ENCODE peak calls at places on chromosomes 5 and 9, in five cellular contexts. One of them, this sample, is unnamed.

GRCh38 chr9:137423001-137423809 is at the start of the genes EXD3 and NOXA1:
- DNase-seq in kidney: peak; percentile 98
- DNase-seq in PC-3: peak; percentile 91
- DNase-seq in heart right ventricle: peak; percentile 97
- DNase-seq in ovary: peak; percentile 97
- DNase-seq in this sample: peak; percentile 93

GRCh38 chr5:68139601-68140441 is 75.7 kb upstream of the PIK3R1 start:
- DNase-seq in kidney: no peak
- DNase-seq in PC-3: no peak
- DNase-seq in heart right ventricle: no peak
- DNase-seq in ovary: no peak
- DNase-seq in this sample: no peak

GRCh38 chr5:140821375-140822280 is at the start of gene PCDHA5:
- DNase-seq in kidney: peak; percentile 66
- DNase-seq in PC-3: peak; percentile 83
- DNase-seq in heart right ventricle: no peak
- DNase-seq in ovary: peak; percentile 44
- DNase-seq in this sample: no peak

GRCh38 chr9:87545858-87546257 is 48.2 kb downstream of the DAPK1 start:
- DNase-seq in kidney: no peak
- DNase-seq in PC-3: no peak
- DNase-seq in heart right ventricle: no peak
- DNase-seq in ovary: no peak
- DNase-seq in this sample: no peak

GRCh38 chr9:84254972-84255371 is 85.6 kb downstream of the SLC28A3 start:
- DNase-seq in kidney: no peak
- DNase-seq in PC-3: peak; percentile 57
- DNase-seq in heart right ventricle: peak; percentile 28
- DNase-seq in ovary: no peak
- DNase-seq in this sample: peak; percentile 39

GRCh38 chr5:84724181-84724580 is 339.5 kb upstream of the EDIL3 start:
- DNase-seq in kidney: no peak
- DNase-seq in PC-3: no peak
- DNase-seq in heart right ventricle: no peak
- DNase-seq in ovary: no peak
- DNase-seq in this sample: no peak

GRCh38 chr9:36092509-36093215 is 43.9 kb upstream of the GLIPR2 start:
- DNase-seq in kidney: no peak
- DNase-seq in PC-3: no peak
- DNase-seq in heart right ventricle: no peak
- DNase-seq in ovary: no peak
- DNase-seq in this sample: no peak

GRCh38 chr9:136849960-136850865 is 1.0 kb downstream of the PHPT1 start:
- DNase-seq in kidney: peak; percentile 83
- DNase-seq in PC-3: no peak
- DNase-seq in heart right ventricle: peak; percentile 35
- DNase-seq in ovary: no peak
- DNase-seq in this sample: no peak

GRCh38 chr5:133661389-133661788 is 49.0 kb upstream of the FSTL4 start:
- DNase-seq in kidney: no peak
- DNase-seq in PC-3: no peak
- DNase-seq in heart right ventricle: no peak
- DNase-seq in ovary: no peak
- DNase-seq in this sample: no peak

GRCh38 chr5:173873296-173873922 is 14.7 kb upstream of the CPEB4 start:
- DNase-seq in kidney: no peak
- DNase-seq in PC-3: no peak
- DNase-seq in heart right ventricle: no peak
- DNase-seq in ovary: no peak
- DNase-seq in this sample: no peak

GRCh38 chr5:176364765-176365662 is at the start of gene ARL10:
- DNase-seq in kidney: no peak
- DNase-seq in PC-3: no peak
- DNase-seq in heart right ventricle: peak; percentile 57
- DNase-seq in ovary: peak; percentile 63
- DNase-seq in this sample: peak; percentile 48

GRCh38 chr5:172556262-172556661 is 84.8 kb upstream of the NEURL1B start:
- DNase-seq in kidney: no peak
- DNase-seq in PC-3: no peak
- DNase-seq in heart right ventricle: no peak
- DNase-seq in ovary: peak; percentile 40
- DNase-seq in this sample: peak; percentile 13

GRCh38 chr9:135103931-135104639 is 16.6 kb downstream of the OLFM1 start:
- DNase-seq in kidney: peak; percentile 63
- DNase-seq in PC-3: no peak
- DNase-seq in heart right ventricle: no peak
- DNase-seq in ovary: no peak
- DNase-seq in this sample: no peak

GRCh38 chr9:110131499-110131898 is 76.5 kb downstream of the C9orf152 start:
- DNase-seq in kidney: no peak
- DNase-seq in PC-3: peak; percentile 66
- DNase-seq in heart right ventricle: no peak
- DNase-seq in ovary: no peak
- DNase-seq in this sample: no peak

GRCh38 chr5:72314571-72315172 is 5.4 kb downstream of the MRPS27 start:
- DNase-seq in kidney: no peak
- DNase-seq in PC-3: peak; percentile 60
- DNase-seq in heart right ventricle: no peak
- DNase-seq in ovary: no peak
- DNase-seq in this sample: no peak

GRCh38 chr5:171107650-171108049 is 201.4 kb upstream of the TLX3 start:
- DNase-seq in kidney: no peak
- DNase-seq in PC-3: no peak
- DNase-seq in heart right ventricle: no peak
- DNase-seq in ovary: no peak
- DNase-seq in this sample: no peak

GRCh38 chr5:73673161-73673591 is 47.2 kb downstream of the ARHGEF28 start:
- DNase-seq in kidney: no peak
- DNase-seq in PC-3: peak; percentile 66
- DNase-seq in heart right ventricle: no peak
- DNase-seq in ovary: no peak
- DNase-seq in this sample: no peak

GRCh38 chr9:123679330-123679987 is 250.5 kb downstream of the DENND1A start:
- DNase-seq in kidney: no peak
- DNase-seq in PC-3: no peak
- DNase-seq in heart right ventricle: no peak
- DNase-seq in ovary: no peak
- DNase-seq in this sample: no peak

GRCh38 chr9:27499481-27499880 is 24.6 kb upstream of the IFNK start:
- DNase-seq in kidney: no peak
- DNase-seq in PC-3: peak; percentile 74
- DNase-seq in heart right ventricle: no peak
- DNase-seq in ovary: no peak
- DNase-seq in this sample: no peak

GRCh38 chr5:16666861-16667481 is 50.2 kb upstream of the RETREG1 start:
- DNase-seq in kidney: peak; percentile 76
- DNase-seq in PC-3: peak; percentile 50
- DNase-seq in heart right ventricle: peak; percentile 58
- DNase-seq in ovary: no peak
- DNase-seq in this sample: peak; percentile 66

GRCh38 chr5:172834570-172835245 is 657 bp downstream of the ERGIC1 start:
- DNase-seq in kidney: peak; percentile 81
- DNase-seq in PC-3: no peak
- DNase-seq in heart right ventricle: no peak
- DNase-seq in ovary: no peak
- DNase-seq in this sample: no peak

GRCh38 chr9:96651626-96652025 is 3.5 kb downstream of the PRXL2C start:
- DNase-seq in kidney: no peak
- DNase-seq in PC-3: peak; percentile 61
- DNase-seq in heart right ventricle: no peak
- DNase-seq in ovary: no peak
- DNase-seq in this sample: no peak

GRCh38 chr5:154136141-154136540 is 54.4 kb upstream of the GALNT10 start:
- DNase-seq in kidney: no peak
- DNase-seq in PC-3: peak; percentile 11
- DNase-seq in heart right ventricle: no peak
- DNase-seq in ovary: no peak
- DNase-seq in this sample: no peak

GRCh38 chr9:114051281-114051680 is 26.8 kb downstream of the AMBP start:
- DNase-seq in kidney: no peak
- DNase-seq in PC-3: no peak
- DNase-seq in heart right ventricle: no peak
- DNase-seq in ovary: peak; percentile 17
- DNase-seq in this sample: no peak

GRCh38 chr5:155728146-155728856 is 598.7 kb upstream of the SGCD start:
- DNase-seq in kidney: peak; percentile 78
- DNase-seq in PC-3: no peak
- DNase-seq in heart right ventricle: peak; percentile 68
- DNase-seq in ovary: peak; percentile 81
- DNase-seq in this sample: peak; percentile 69

GRCh38 chr5:57171818-57172465 is 1.9 kb upstream of the GPBP1 start:
- DNase-seq in kidney: no peak
- DNase-seq in PC-3: peak; percentile 46
- DNase-seq in heart right ventricle: no peak
- DNase-seq in ovary: peak; percentile 42
- DNase-seq in this sample: no peak

GRCh38 chr5:180849827-180850226 is 11.2 kb downstream of the ZFP62 start:
- DNase-seq in kidney: no peak
- DNase-seq in PC-3: no peak
- DNase-seq in heart right ventricle: no peak
- DNase-seq in ovary: no peak
- DNase-seq in this sample: no peak

GRCh38 chr5:137072376-137073174 is 426.6 kb downstream of the SPOCK1 start:
- DNase-seq in kidney: no peak
- DNase-seq in PC-3: no peak
- DNase-seq in heart right ventricle: no peak
- DNase-seq in ovary: no peak
- DNase-seq in this sample: no peak

GRCh38 chr5:65290677-65291076 is 191.0 kb downstream of the ADAMTS6 start:
- DNase-seq in kidney: no peak
- DNase-seq in PC-3: no peak
- DNase-seq in heart right ventricle: no peak
- DNase-seq in ovary: no peak
- DNase-seq in this sample: no peak

GRCh38 chr9:87816041-87816440 is 66.6 kb upstream of the SPATA31E1 start:
- DNase-seq in kidney: no peak
- DNase-seq in PC-3: no peak
- DNase-seq in heart right ventricle: no peak
- DNase-seq in ovary: no peak
- DNase-seq in this sample: no peak

GRCh38 chr9:91285729-91286353 is 75.9 kb downstream of the AUH start:
- DNase-seq in kidney: no peak
- DNase-seq in PC-3: peak; percentile 61
- DNase-seq in heart right ventricle: no peak
- DNase-seq in ovary: no peak
- DNase-seq in this sample: no peak
- H3K27ac ChIP-seq in kidney: no peak overlapping the region
- H3K27ac ChIP-seq in PC-3: peak overlapping the region; percentile 42
- H3K27ac ChIP-seq in heart right ventricle: peak overlapping the region; percentile 10
- H3K27ac ChIP-seq in ovary: no peak overlapping the region
- H3K27ac ChIP-seq in this sample: no peak overlapping the region

DNA sequence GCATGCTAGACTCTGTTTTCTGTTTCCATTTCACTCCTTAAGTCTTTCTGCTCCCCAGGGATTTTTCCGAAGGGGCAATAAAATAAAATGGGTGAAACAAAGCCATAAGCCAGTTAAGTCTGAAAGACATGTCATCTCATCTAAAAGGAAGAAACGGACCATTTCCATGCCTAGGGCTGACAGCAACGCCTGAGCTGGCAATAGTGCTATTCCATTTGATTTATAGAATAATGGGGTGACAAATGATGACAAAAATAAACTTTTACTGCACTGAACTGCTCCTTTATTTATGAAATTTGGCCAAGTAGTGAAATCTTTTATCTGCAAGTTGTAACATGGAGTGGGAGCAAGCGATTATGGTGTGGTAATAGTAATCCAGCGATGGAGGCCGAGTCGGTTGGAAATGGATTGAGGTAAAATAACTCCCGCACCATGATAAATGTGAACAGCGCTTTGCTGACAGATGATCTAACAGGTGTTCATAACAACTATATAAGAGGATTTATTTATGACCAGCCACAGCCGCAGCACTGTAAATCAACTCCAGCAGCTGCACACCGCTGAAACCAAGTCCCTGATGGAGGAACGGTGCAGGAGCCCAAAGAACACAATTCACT is 219.8 kb upstream of the TBCA start:
- DNase-seq in kidney: no peak
- DNase-seq in PC-3: no peak
- DNase-seq in heart right ventricle: no peak
- DNase-seq in ovary: no peak
- DNase-seq in this sample: no peak
- H3K27ac ChIP-seq in kidney: no peak overlapping the region
- H3K27ac ChIP-seq in PC-3: no peak overlapping the region
- H3K27ac ChIP-seq in heart right ventricle: no peak overlapping the region
- H3K27ac ChIP-seq in ovary: no peak overlapping the region
- H3K27ac ChIP-seq in this sample: no peak overlapping the region

GRCh38 chr9:116546711-116547581 is 140.2 kb upstream of the TRIM32 start:
- DNase-seq in kidney: no peak
- DNase-seq in PC-3: no peak
- DNase-seq in heart right ventricle: no peak
- DNase-seq in ovary: no peak
- DNase-seq in this sample: no peak

GRCh38 chr9:116550728-116551436 is 136.2 kb upstream of the TRIM32 start:
- DNase-seq in kidney: no peak
- DNase-seq in PC-3: no peak
- DNase-seq in heart right ventricle: no peak
- DNase-seq in ovary: no peak
- DNase-seq in this sample: no peak

GRCh38 chr9:116549786-116550660 is 137.1 kb upstream of the TRIM32 start:
- DNase-seq in kidney: no peak
- DNase-seq in PC-3: no peak
- DNase-seq in heart right ventricle: no peak
- DNase-seq in ovary: no peak
- DNase-seq in this sample: no peak

GRCh38 chr9:116547729-116548426 is 139.2 kb upstream of the TRIM32 start:
- DNase-seq in kidney: no peak
- DNase-seq in PC-3: no peak
- DNase-seq in heart right ventricle: no peak
- DNase-seq in ovary: no peak
- DNase-seq in this sample: no peak

GRCh38 chr9:116549061-116549664 is 137.9 kb upstream of the TRIM32 start:
- DNase-seq in kidney: peak; percentile 89
- DNase-seq in PC-3: peak; percentile 80
- DNase-seq in heart right ventricle: peak; percentile 73
- DNase-seq in ovary: peak; percentile 81
- DNase-seq in this sample: peak; percentile 78
- H3K27ac ChIP-seq in kidney: peak overlapping the region; percentile 6
- H3K27ac ChIP-seq in PC-3: no peak overlapping the region
- H3K27ac ChIP-seq in heart right ventricle: peak overlapping the region; percentile 24
- H3K27ac ChIP-seq in ovary: no peak overlapping the region
- H3K27ac ChIP-seq in this sample: peak overlapping the region; percentile 69

DNA sequence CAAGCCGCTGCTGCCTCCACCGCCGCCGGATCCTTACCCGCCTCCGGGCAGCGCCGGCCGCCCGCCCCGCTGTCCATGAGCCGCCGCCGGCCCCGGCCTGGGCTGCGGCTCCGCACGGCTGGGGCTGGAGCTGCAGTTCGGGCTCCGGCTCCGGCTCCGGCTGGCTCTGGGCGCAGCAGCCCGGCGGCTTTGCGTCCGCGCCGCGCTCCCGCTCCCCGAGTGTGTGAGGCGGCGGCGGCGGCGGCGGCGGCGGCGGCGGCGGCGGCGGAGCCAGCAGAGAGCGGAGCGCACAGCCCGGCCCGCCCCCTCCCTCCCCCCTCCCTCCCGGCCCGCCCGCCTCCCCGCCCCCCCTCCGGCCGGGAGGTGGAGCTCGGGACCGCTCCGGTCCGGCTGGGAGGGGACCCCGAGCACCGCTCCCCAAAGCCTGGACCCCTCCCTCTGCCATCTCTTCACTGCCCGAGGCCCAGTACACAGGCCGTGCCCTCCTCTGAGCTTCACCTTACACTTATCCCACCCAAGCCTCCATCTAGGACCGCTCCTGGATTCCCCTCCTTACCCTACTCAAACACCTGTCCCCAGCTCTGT is at the start of gene PCDH1:
- DNase-seq in kidney: peak; percentile 84
- DNase-seq in PC-3: peak; percentile 43
- DNase-seq in heart right ventricle: peak; percentile 55
- DNase-seq in ovary: peak; percentile 59
- DNase-seq in this sample: peak; percentile 53
- H3K27ac ChIP-seq in kidney: peak within 1 kb of the TSS; percentile 97
- H3K27ac ChIP-seq in PC-3: peak within 1 kb of the TSS; percentile 37
- H3K27ac ChIP-seq in heart right ventricle: peak within 1 kb of the TSS; percentile 95
- H3K27ac ChIP-seq in ovary: no peak within 1 kb of the TSS
- H3K27ac ChIP-seq in this sample: peak within 1 kb of the TSS; percentile 95

This sample was measured in left ventricle myocardium inferior.